ENCODE peak calls at places on chromosomes 13 and 19, in seven cellular contexts. N is NCI-H1694 treated with DMSO at 0.1 percent for 48 hours; Z is AML-193; L is T1000; A is cardiac fibroblast; V is activated CD4-positive, alpha-beta T cell treated with anti-CD3 and anti-CD28 coated beads for 1 hour; F is EH. M is an unnamed sample.

GRCh38 chr19:57248646-57249045 is 8.2 kb downstream of the ZNF805 start:
- DNase-seq in N (no peak), Z (no peak), L (no peak), A (no peak), V (no peak), F (no peak), M (no peak)

GRCh38 chr19:14715841-14716240 is 26.0 kb downstream of the ZNF333 start:
- DNase-seq in N (no peak), Z (no peak), L (no peak), A (no peak), V (no peak), F (no peak), M (no peak)

GRCh38 chr13:75458696-75459422 is 23.1 kb downstream of the TBC1D4 start:
- DNase-seq in N (no peak), Z (no peak), L (no peak), A (no peak), V (no peak), F (no peak), M (peak; percentile 93)

GRCh38 chr19:21585491-21585890 is 80.1 kb downstream of the ZNF429 start:
- DNase-seq in N (no peak), Z (no peak), L (no peak), A (no peak), V (no peak), F (no peak), M (no peak)

GRCh38 chr19:1259206-1259872 is 9.8 kb upstream of the CIRBP start:
- DNase-seq in N (no peak), Z (peak; percentile 46), L (peak; percentile 69), A (peak; percentile 71), V (peak; percentile 56), F (peak; percentile 83), M (peak; percentile 56)

GRCh38 chr19:1068111-1069001 is 1.4 kb downstream of the ARHGAP45 start:
- DNase-seq in N (no peak), Z (peak; percentile 46), L (no peak), A (no peak), V (peak; percentile 56), F (no peak), M (no peak)

GRCh38 chr13:98576963-98577822 is at the start of gene STK24:
- DNase-seq in N (no peak), Z (peak; percentile 62), L (peak; percentile 47), A (peak; percentile 76), V (peak; percentile 42), F (peak; percentile 84), M (peak; percentile 61)

GRCh38 chr13:43908156-43909126 is 28.7 kb downstream of the LACC1 start:
- DNase-seq in N (peak; percentile 4), Z (peak; percentile 50), L (no peak), A (peak; percentile 78), V (no peak), F (peak; percentile 64), M (peak; percentile 49)

GRCh38 chr13:25375727-25376358 is 4.1 kb downstream of the ATP8A2 start:
- DNase-seq in N (peak; percentile 24), Z (peak; percentile 53), L (no peak), A (peak; percentile 60), V (no peak), F (peak; percentile 45), M (peak; percentile 75)

GRCh38 chr13:29361716-29362115 is 233.8 kb downstream of the SLC7A1 start:
- DNase-seq in N (no peak), Z (no peak), L (no peak), A (peak; percentile 8), V (no peak), F (peak; percentile 8), M (peak; percentile 49)

GRCh38 chr19:52343548-52343947 is 7.5 kb downstream of the ZNF610 start:
- DNase-seq in N (no peak), Z (peak; percentile 63), L (no peak), A (peak; percentile 51), V (peak; percentile 20), F (peak; percentile 11), M (peak; percentile 50)

GRCh38 chr19:29559743-29560142 is 33.9 kb downstream of the VSTM2B start:
- DNase-seq in N (no peak), Z (no peak), L (no peak), A (no peak), V (no peak), F (no peak), M (no peak)

GRCh38 chr19:29532097-29532496 is 6.3 kb downstream of the VSTM2B start:
- DNase-seq in N (no peak), Z (no peak), L (no peak), A (no peak), V (no peak), F (no peak), M (peak; percentile 11)

GRCh38 chr19:56156768-56157167 is 15.7 kb downstream of the ZNF444 start:
- DNase-seq in N (no peak), Z (no peak), L (no peak), A (no peak), V (no peak), F (no peak), M (no peak)

GRCh38 chr13:46296920-46297319 is 85.2 kb downstream of the LRRC63 start:
- DNase-seq in N (no peak), Z (no peak), L (no peak), A (peak; percentile 83), V (no peak), F (peak; percentile 94), M (peak; percentile 19)

GRCh38 chr13:20882206-20882605 is 20.3 kb downstream of the XPO4 start:
- DNase-seq in N (no peak), Z (no peak), L (no peak), A (no peak), V (no peak), F (peak; percentile 42), M (peak; percentile 90)

GRCh38 chr19:1575323-1576241 is 7.5 kb upstream of the MEX3D start:
- DNase-seq in N (no peak), Z (no peak), L (no peak), A (no peak), V (no peak), F (no peak), M (no peak)

GRCh38 chr19:3204646-3205275 is 19.0 kb downstream of the NCLN start:
- DNase-seq in N (no peak), Z (no peak), L (no peak), A (no peak), V (no peak), F (no peak), M (no peak)

GRCh38 chr19:16892438-16892837 is 3.6 kb downstream of the F2RL3 start:
- DNase-seq in N (no peak), Z (no peak), L (no peak), A (no peak), V (no peak), F (no peak), M (no peak)

GRCh38 chr13:30696278-30697176 is 38.8 kb upstream of the ALOX5AP start:
- DNase-seq in N (no peak), Z (peak; percentile 86), L (no peak), A (no peak), V (no peak), F (peak; percentile 63), M (no peak)

GRCh38 chr19:30670011-30670329 is 297.8 kb downstream of the ZNF536 start:
- DNase-seq in N (no peak), Z (no peak), L (no peak), A (no peak), V (no peak), F (no peak), M (no peak)

GRCh38 chr19:17323973-17324327 is 10.7 kb downstream of the ANO8 start:
- DNase-seq in N (no peak), Z (no peak), L (no peak), A (no peak), V (no peak), F (no peak), M (no peak)

GRCh38 chr13:23743269-23743668 is 145.9 kb downstream of the MIPEP start:
- DNase-seq in N (no peak), Z (no peak), L (no peak), A (no peak), V (no peak), F (no peak), M (no peak)

GRCh38 chr19:49890349-49891311 is 6.1 kb downstream of the IL4I1 start:
- DNase-seq in N (no peak), Z (no peak), L (no peak), A (no peak), V (peak; percentile 45), F (peak; percentile 24), M (peak; percentile 36)

GRCh38 chr19:23817519-23817918 is 58.8 kb upstream of the ZNF681 start:
- DNase-seq in N (no peak), Z (peak; percentile 53), L (no peak), A (peak; percentile 36), V (no peak), F (peak; percentile 6), M (peak; percentile 51)

GRCh38 chr19:6599866-6600454 is 9.0 kb upstream of the CD70 start:
- DNase-seq in N (no peak), Z (no peak), L (no peak), A (no peak), V (no peak), F (no peak), M (no peak)

M was measured in SK-MEL-5.